ENCODE peak calls at places on chromosome 18, in seven cellular contexts. G is mammary epithelial cell, M is IMR-90, D is SK-N-MC, Z is K562, F is colonic mucosa, W is HCT116. X is an unnamed sample.

GRCh38 chr18:21402272-21402671 is 160.2 kb downstream of the GREB1L start:
- DNase-seq in G (no peak), M (no peak), D (no peak), Z (no peak), F (no peak), W (no peak), X (no peak)

GRCh38 chr18:8188196-8188595 is 421.0 kb upstream of the RAB12 start:
- DNase-seq in G (no peak), M (peak; percentile 95), D (no peak), Z (no peak), F (no peak), W (no peak), X (no peak)

GRCh38 chr18:79366177-79367094 is 29.3 kb upstream of the NFATC1 start:
- DNase-seq in G (no peak), M (peak; percentile 95), D (peak; percentile 8), Z (no peak), F (no peak), W (no peak), X (no peak)

GRCh38 chr18:11497585-11497984 is 111.8 kb upstream of the SLC35G4 start:
- DNase-seq in G (peak; percentile 55), M (peak; percentile 49), D (no peak), Z (no peak), F (no peak), W (no peak), X (no peak)

GRCh38 chr18:62536005-62536404 is 13.2 kb downstream of the ZCCHC2 start:
- DNase-seq in G (no peak), M (no peak), D (no peak), Z (no peak), F (no peak), W (no peak), X (no peak)

GRCh38 chr18:79403723-79404566 is 8.2 kb downstream of the NFATC1 start:
- DNase-seq in G (peak; percentile 24), M (no peak), D (no peak), Z (no peak), F (no peak), W (no peak), X (no peak)

GRCh38 chr18:69897397-69898108 is 50.1 kb downstream of the CD226 start:
- DNase-seq in G (no peak), M (no peak), D (no peak), Z (no peak), F (no peak), W (no peak), X (no peak)

GRCh38 chr18:51196811-51197660 is 445 bp downstream of the MEX3C start:
- DNase-seq in G (peak; percentile 45), M (peak; percentile 51), D (no peak), Z (peak; percentile 28), F (peak; percentile 44), W (no peak), X (peak; percentile 14)

GRCh38 chr18:37179384-37179783 is 350.5 kb downstream of the KIAA1328 start:
- DNase-seq in G (no peak), M (no peak), D (no peak), Z (no peak), F (no peak), W (no peak), X (no peak)

GRCh38 chr18:28176933-28177827 is at the start of gene CDH2:
- DNase-seq in G (peak; percentile 59), M (peak; percentile 85), D (no peak), Z (no peak), F (no peak), W (no peak), X (peak; percentile 91)

GRCh38 chr18:78228974-78229373 is 750.6 kb upstream of the SALL3 start:
- DNase-seq in G (no peak), M (no peak), D (no peak), Z (no peak), F (no peak), W (no peak), X (no peak)

GRCh38 chr18:70555046-70555445 is 266.2 kb downstream of the SOCS6 start:
- DNase-seq in G (no peak), M (no peak), D (no peak), Z (no peak), F (no peak), W (no peak), X (no peak)

GRCh38 chr18:48799724-48800315 is 150.9 kb downstream of the SMAD7 start:
- DNase-seq in G (no peak), M (no peak), D (no peak), Z (no peak), F (peak; percentile 15), W (no peak), X (no peak)

GRCh38 chr18:48798334-48799197 is 152.2 kb downstream of the SMAD7 start:
- DNase-seq in G (no peak), M (no peak), D (no peak), Z (no peak), F (peak; percentile 16), W (no peak), X (no peak)

GRCh38 chr18:48800877-48801727 is 149.7 kb downstream of the SMAD7 start:
- DNase-seq in G (no peak), M (peak; percentile 78), D (no peak), Z (no peak), F (peak; percentile 18), W (no peak), X (no peak)

GRCh38 chr18:48801728-48802542 is 148.8 kb downstream of the SMAD7 start:
- DNase-seq in G (no peak), M (no peak), D (no peak), Z (no peak), F (peak; percentile 78), W (no peak), X (no peak)

GRCh38 chr18:48800479-48800876 is 150.3 kb downstream of the SMAD7 start:
- DNase-seq in G (no peak), M (no peak), D (no peak), Z (no peak), F (peak; percentile 15), W (no peak), X (no peak)
- H3K9ac ChIP-seq in G (no peak overlapping the region), M (no peak overlapping the region), D (no peak overlapping the region), Z (no peak overlapping the region), F (no peak overlapping the region), W (no peak overlapping the region), X (no peak overlapping the region)

GRCh38 chr18:57574866-57575265 is 11.6 kb downstream of the FECH start:
- DNase-seq in G (peak; percentile 15), M (no peak), D (no peak), Z (no peak), F (no peak), W (no peak), X (no peak)
- H3K9ac ChIP-seq in G (no peak overlapping the region), M (no peak overlapping the region), D (no peak overlapping the region), Z (no peak overlapping the region), F (no peak overlapping the region), W (no peak overlapping the region), X (no peak overlapping the region)

DNA sequence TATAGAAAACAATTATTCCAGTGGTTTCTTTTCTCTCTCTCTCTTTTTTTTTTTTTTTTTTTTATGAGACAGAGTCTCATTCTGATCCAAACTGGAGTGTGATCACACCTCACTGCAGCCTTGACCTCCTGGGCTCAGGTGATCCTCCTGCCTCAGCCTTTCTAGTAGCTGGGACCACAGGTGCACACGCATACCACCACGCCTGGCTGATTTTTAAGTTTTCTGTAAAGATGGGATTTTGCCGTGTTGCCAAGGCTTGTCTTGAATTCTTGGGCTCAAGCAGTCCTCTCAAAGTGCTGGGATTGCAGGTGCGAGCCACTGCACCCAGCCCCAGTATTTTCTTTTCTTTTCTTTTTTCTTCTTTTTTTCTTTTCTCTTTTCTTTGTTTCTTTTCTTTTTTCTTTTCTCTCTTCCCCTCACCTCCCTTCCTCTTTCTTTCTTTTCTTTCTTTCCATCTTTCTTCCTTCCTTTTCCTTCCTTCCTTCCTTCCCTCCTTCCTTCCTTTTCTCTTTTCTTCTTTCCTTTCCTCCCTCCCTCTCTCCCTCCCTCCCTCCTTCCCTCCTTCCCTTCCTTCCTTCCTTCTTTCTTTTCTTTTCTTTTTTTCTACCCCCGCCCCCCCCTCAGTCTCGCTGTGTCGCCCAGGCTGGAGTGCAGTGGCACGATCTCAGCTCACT is 76.9 kb downstream of the ZNF532 start:
- DNase-seq in G (no peak), M (no peak), D (no peak), Z (no peak), F (no peak), W (no peak), X (no peak)
- H3K9ac ChIP-seq in G (no peak overlapping the region), M (no peak overlapping the region), D (no peak overlapping the region), Z (no peak overlapping the region), F (no peak overlapping the region), W (no peak overlapping the region), X (no peak overlapping the region)

GRCh38 chr18:74679006-74679678 is 81.5 kb downstream of the ZNF407 start:
- DNase-seq in G (no peak), M (no peak), D (no peak), Z (no peak), F (no peak), W (no peak), X (no peak)

GRCh38 chr18:74669136-74669798 is 71.6 kb downstream of the ZNF407 start:
- DNase-seq in G (no peak), M (no peak), D (no peak), Z (no peak), F (no peak), W (no peak), X (no peak)

GRCh38 chr18:74679679-74680076 is 82.0 kb downstream of the ZNF407 start:
- DNase-seq in G (no peak), M (no peak), D (no peak), Z (no peak), F (no peak), W (no peak), X (no peak)

GRCh38 chr18:74672371-74672770 is 74.7 kb downstream of the ZNF407 start:
- DNase-seq in G (no peak), M (no peak), D (no peak), Z (no peak), F (no peak), W (no peak), X (no peak)

GRCh38 chr18:74674487-74674886 is 76.8 kb downstream of the ZNF407 start:
- DNase-seq in G (no peak), M (no peak), D (no peak), Z (no peak), F (no peak), W (no peak), X (no peak)
- H3K9ac ChIP-seq in G (no peak overlapping the region), M (no peak overlapping the region), D (no peak overlapping the region), Z (no peak overlapping the region), F (no peak overlapping the region), W (no peak overlapping the region), X (no peak overlapping the region)

X was measured in neuronal stem cell.